ENCODE peak calls at places on chromosomes 4 and X, in seven cellular contexts. E is endodermal cell; X is COLO829; N is breast epithelium; V is activated naive CD8-positive, alpha-beta T cell treated with anti-CD3 and anti-CD28 coated beads, Interleukin-2, amount 50 U/mL, for 16 hours; P is tibial artery; M is naive thymus-derived CD8-positive, alpha-beta T cell. H is an unnamed sample.

GRCh38 chr4:189436207-189436606 is 504.5 kb upstream of the FRG1 start:
- DNase-seq in E (peak), X (no peak), N (no peak), V (no peak), P (no peak), M (no peak), H (no peak)

GRCh38 chrX:7146026-7146702 is 1.3 kb upstream of the STS start:
- DNase-seq in E (no peak), X (no peak), N (no peak), V (no peak), P (no peak), M (no peak), H (no peak)

GRCh38 chr4:99868126-99868596 is 26.1 kb downstream of the LAMTOR3 start:
- DNase-seq in E (peak), X (no peak), N (no peak), V (no peak), P (no peak), M (no peak), H (no peak)

GRCh38 chr4:165378398-165378762 is 428 bp upstream of the CPE start:
- DNase-seq in E (no peak), X (no peak), N (no peak), V (no peak), P (no peak), M (no peak), H (no peak)

GRCh38 chrX:18855919-18856644 is 127.8 kb downstream of the PHKA2 start:
- DNase-seq in E (no peak), X (peak), N (no peak), V (no peak), P (no peak), M (peak), H (no peak)

GRCh38 chr4:145904413-145905177 is 34.0 kb downstream of the ZNF827 start:
- DNase-seq in E (no peak), X (no peak), N (no peak), V (no peak), P (no peak), M (no peak), H (no peak)

GRCh38 chr4:161658658-161659057 is 505.1 kb downstream of the FSTL5 start:
- DNase-seq in E (no peak), X (no peak), N (no peak), V (no peak), P (no peak), M (no peak), H (no peak)

GRCh38 chrX:39518451-39519212 is 579.1 kb downstream of the BCOR start:
- DNase-seq in E (peak), X (no peak), N (no peak), V (no peak), P (no peak), M (no peak), H (no peak)

GRCh38 chr4:47031011-47031678 is at the start of gene GABRB1:
- DNase-seq in E (peak), X (no peak), N (no peak), V (no peak), P (peak), M (peak), H (no peak)

GRCh38 chr4:150176559-150176958 is 98.3 kb downstream of the DCLK2 start:
- DNase-seq in E (no peak), X (peak), N (no peak), V (no peak), P (no peak), M (no peak), H (no peak)

GRCh38 chr4:125085-125820 is 952 bp downstream of the ZNF718 start:
- DNase-seq in E (peak), X (no peak), N (no peak), V (no peak), P (no peak), M (no peak), H (no peak)

GRCh38 chrX:100695302-100695701 is 36.6 kb downstream of the SYTL4 start:
- DNase-seq in E (no peak), X (no peak), N (no peak), V (no peak), P (no peak), M (no peak), H (no peak)

GRCh38 chr4:1328267-1329155 is 18.5 kb upstream of the UVSSA start:
- DNase-seq in E (no peak), X (no peak), N (no peak), V (no peak), P (no peak), M (no peak), H (no peak)

GRCh38 chr4:119659576-119659975 is 31.0 kb upstream of the PDE5A start:
- DNase-seq in E (no peak), X (no peak), N (no peak), V (no peak), P (no peak), M (no peak), H (no peak)

GRCh38 chr4:118398226-118399090 is 45.7 kb upstream of the PRSS12 start:
- DNase-seq in E (no peak), X (no peak), N (no peak), V (no peak), P (no peak), M (no peak), H (no peak)

GRCh38 chr4:110792036-110792435 is 169.2 kb upstream of the PITX2 start:
- DNase-seq in E (no peak), X (no peak), N (no peak), V (no peak), P (no peak), M (no peak), H (no peak)

GRCh38 chr4:742742-743311 is 37.2 kb downstream of the PCGF3 start:
- DNase-seq in E (peak), X (peak), N (peak), V (peak), P (no peak), M (peak), H (no peak)

GRCh38 chrX:41027388-41027787 is 57.9 kb upstream of the USP9X start:
- DNase-seq in E (no peak), X (peak), N (no peak), V (no peak), P (no peak), M (no peak), H (no peak)

GRCh38 chr4:113445286-113445685 is 316.3 kb downstream of the CAMK2D start:
- DNase-seq in E (no peak), X (no peak), N (no peak), V (no peak), P (peak), M (no peak), H (no peak)

GRCh38 chr4:29581469-29581868 is 1138.7 kb upstream of the PCDH7 start:
- DNase-seq in E (no peak), X (no peak), N (no peak), V (no peak), P (no peak), M (no peak), H (no peak)

GRCh38 chrX:48022740-48023139 is 16.0 kb downstream of the SPACA5 start:
- DNase-seq in E (no peak), X (no peak), N (no peak), V (no peak), P (no peak), M (no peak), H (no peak)

GRCh38 chrX:38277136-38277535 is 50.2 kb downstream of the RPGR start:
- DNase-seq in E (no peak), X (no peak), N (no peak), V (no peak), P (no peak), M (no peak), H (no peak)

GRCh38 chrX:6313356-6313755 is 84.7 kb upstream of the NLGN4X start:
- DNase-seq in E (no peak), X (no peak), N (no peak), V (no peak), P (no peak), M (no peak), H (no peak)

GRCh38 chr4:38101563-38101962 is 141.4 kb downstream of the PTTG2 start:
- DNase-seq in E (no peak), X (no peak), N (no peak), V (no peak), P (no peak), M (no peak), H (no peak)

GRCh38 chr4:37812713-37813112 is 13.8 kb upstream of the PGM2 start:
- DNase-seq in E (no peak), X (peak), N (no peak), V (no peak), P (no peak), M (no peak), H (no peak)

GRCh38 chr4:180219080-180219479 is 2024.1 kb upstream of the TENM3 start:
- DNase-seq in E (no peak), X (no peak), N (no peak), V (no peak), P (no peak), M (no peak), H (no peak)

GRCh38 chrX:71210829-71211228 is 12.2 kb upstream of the GJB1 start:
- DNase-seq in E (no peak), X (no peak), N (no peak), V (no peak), P (no peak), M (no peak), H (no peak)

GRCh38 chr4:128871948-128872347 is 62.4 kb downstream of the JADE1 start:
- DNase-seq in E (no peak), X (no peak), N (no peak), V (no peak), P (no peak), M (no peak), H (no peak)

GRCh38 chrX:115912372-115912897 is 258.1 kb upstream of the AGTR2 start:
- DNase-seq in E (no peak), X (no peak), N (no peak), V (no peak), P (no peak), M (no peak), H (no peak)

GRCh38 chr4:38013461-38014366 is 53.5 kb downstream of the PTTG2 start:
- DNase-seq in E (no peak), X (no peak), N (no peak), V (no peak), P (peak), M (no peak), H (no peak)

GRCh38 chr4:52588097-52588496 is 71.0 kb downstream of the USP46 start:
- DNase-seq in E (peak), X (no peak), N (no peak), V (no peak), P (no peak), M (no peak), H (no peak)

GRCh38 chrX:12790878-12791252 is 347 bp upstream of the PRPS2 start:
- DNase-seq in E (no peak), X (no peak), N (no peak), V (no peak), P (no peak), M (no peak), H (no peak)

GRCh38 chr4:157896726-157897125 is 276.1 kb downstream of the GASK1B start:
- DNase-seq in E (no peak), X (no peak), N (no peak), V (no peak), P (no peak), M (no peak), H (no peak)

GRCh38 chrX:110418857-110419249 is 60.2 kb downstream of the RTL9 start:
- DNase-seq in E (no peak), X (no peak), N (no peak), V (no peak), P (no peak), M (no peak), H (no peak)

GRCh38 chr4:114277690-114278089 is 298.2 kb upstream of the ARSJ start:
- DNase-seq in E (no peak), X (no peak), N (no peak), V (no peak), P (no peak), M (no peak), H (no peak)

GRCh38 chrX:6223516-6223915 is 5.2 kb downstream of the NLGN4X start:
- DNase-seq in E (no peak), X (no peak), N (no peak), V (no peak), P (no peak), M (no peak), H (no peak)

GRCh38 chrX:1380672-1381233 is 11.2 kb downstream of the SLC25A6 start:
- DNase-seq in E (peak), X (no peak), N (peak), V (no peak), P (no peak), M (no peak), H (no peak)

GRCh38 chr4:5365071-5366008 is 314.1 kb downstream of the STK32B start:
- DNase-seq in E (peak), X (peak), N (no peak), V (no peak), P (no peak), M (no peak), H (no peak)

GRCh38 chrX:21408324-21408723 is 34.1 kb downstream of the CNKSR2 start:
- DNase-seq in E (no peak), X (no peak), N (no peak), V (no peak), P (no peak), M (no peak), H (no peak)

GRCh38 chrX:53435997-53436396 is 1.8 kb upstream of the HSD17B10 start:
- DNase-seq in E (peak), X (peak), N (peak), V (peak), P (no peak), M (peak), H (no peak)